ENCODE peak calls at places on chromosomes 7 and 10, in seven cellular contexts. F, I, K, A, Z, P and C are unnamed samples.

GRCh38 chr10:78065616-78066410 is 32.1 kb downstream of the RPS24 start:
- DNase-seq in F (no peak), I (no peak), K (no peak), A (no peak), Z (peak; percentile 72), P (peak; percentile 24), C (no peak)

GRCh38 chr7:271266-272107 is 18.5 kb upstream of the FOXL3 start:
- DNase-seq in F (no peak), I (no peak), K (no peak), A (no peak), Z (no peak), P (no peak), C (no peak)

GRCh38 chr10:61835069-61835908 is 66.2 kb upstream of the ARID5B start:
- DNase-seq in F (peak; percentile 91), I (peak; percentile 87), K (peak; percentile 83), A (peak; percentile 44), Z (no peak), P (peak; percentile 80), C (peak; percentile 6)

GRCh38 chr10:97796651-97797050 is 24.9 kb upstream of the SFRP5 start:
- DNase-seq in F (no peak), I (no peak), K (no peak), A (no peak), Z (no peak), P (no peak), C (no peak)

GRCh38 chr10:110850990-110851389 is 20.7 kb upstream of the PDCD4 start:
- DNase-seq in F (peak; percentile 21), I (no peak), K (no peak), A (no peak), Z (peak; percentile 55), P (no peak), C (no peak)

GRCh38 chr10:14450041-14450491 is 119.3 kb upstream of the FRMD4A start:
- DNase-seq in F (peak; percentile 23), I (peak; percentile 65), K (no peak), A (no peak), Z (no peak), P (no peak), C (no peak)

GRCh38 chr10:129193148-129193547 is 273.9 kb upstream of the MGMT start:
- DNase-seq in F (peak; percentile 5), I (no peak), K (peak; percentile 6), A (no peak), Z (no peak), P (peak; percentile 44), C (no peak)

GRCh38 chr10:72315054-72315453 is 39.7 kb downstream of the DNAJB12 start:
- DNase-seq in F (no peak), I (no peak), K (no peak), A (no peak), Z (no peak), P (no peak), C (no peak)

GRCh38 chr10:102134416-102134815 is 1.6 kb downstream of the PPRC1 start:
- DNase-seq in F (no peak), I (no peak), K (no peak), A (no peak), Z (no peak), P (no peak), C (no peak)

GRCh38 chr10:121096617-121097431 is 245.7 kb downstream of the WDR11 start:
- DNase-seq in F (no peak), I (peak; percentile 38), K (peak; percentile 29), A (peak; percentile 24), Z (peak; percentile 61), P (peak; percentile 6), C (no peak)

GRCh38 chr7:3597243-3597642 is 296.2 kb downstream of the SDK1 start:
- DNase-seq in F (no peak), I (no peak), K (no peak), A (no peak), Z (peak; percentile 85), P (no peak), C (peak; percentile 28)

GRCh38 chr7:13541326-13541725 is 448.1 kb downstream of the ETV1 start:
- DNase-seq in F (no peak), I (no peak), K (peak; percentile 36), A (no peak), Z (no peak), P (no peak), C (no peak)

GRCh38 chr10:5522913-5523560 is 1.7 kb upstream of the CALML3 start:
- DNase-seq in F (no peak), I (no peak), K (no peak), A (no peak), Z (peak; percentile 30), P (no peak), C (no peak)

GRCh38 chr10:3805227-3805790 is 20.3 kb upstream of the KLF6 start:
- DNase-seq in F (peak; percentile 46), I (peak; percentile 93), K (peak; percentile 75), A (no peak), Z (peak; percentile 74), P (peak; percentile 73), C (no peak)

GRCh38 chr10:77874872-77875271 is 51.7 kb downstream of the DLG5 start:
- DNase-seq in F (no peak), I (no peak), K (no peak), A (no peak), Z (no peak), P (no peak), C (no peak)

GRCh38 chr10:125607689-125608290 is 75.2 kb downstream of the TEX36 start:
- DNase-seq in F (no peak), I (no peak), K (no peak), A (no peak), Z (no peak), P (no peak), C (no peak)

GRCh38 chr10:103651783-103652476 is 158.4 kb downstream of the NEURL1 start:
- DNase-seq in F (no peak), I (no peak), K (no peak), A (peak; percentile 58), Z (peak; percentile 69), P (no peak), C (no peak)

GRCh38 chr7:3200504-3200903 is 100.5 kb upstream of the SDK1 start:
- DNase-seq in F (peak; percentile 49), I (peak; percentile 82), K (peak; percentile 71), A (peak; percentile 65), Z (no peak), P (peak; percentile 57), C (no peak)

GRCh38 chr7:18866359-18867036 is 250.9 kb downstream of the TWIST1 start:
- DNase-seq in F (peak; percentile 100), I (peak; percentile 100), K (peak; percentile 100), A (no peak), Z (peak; percentile 62), P (peak; percentile 86), C (no peak)

GRCh38 chr10:126686732-126687693 is 16.5 kb upstream of the C10orf90 start:
- DNase-seq in F (no peak), I (no peak), K (no peak), A (no peak), Z (no peak), P (no peak), C (no peak)

GRCh38 chr7:159038066-159038465 is 106.6 kb downstream of the VIPR2 start:
- DNase-seq in F (no peak), I (no peak), K (no peak), A (no peak), Z (no peak), P (no peak), C (no peak)

GRCh38 chr7:43694399-43694748 is 34.9 kb downstream of the COA1 start:
- DNase-seq in F (peak; percentile 88), I (peak; percentile 82), K (peak; percentile 93), A (peak; percentile 16), Z (no peak), P (no peak), C (no peak)

GRCh38 chr7:89054364-89054763 is 258.8 kb upstream of the TEX47 start:
- DNase-seq in F (no peak), I (no peak), K (no peak), A (no peak), Z (no peak), P (no peak), C (no peak)

GRCh38 chr7:24885305-24885704 is 94.7 kb downstream of the OSBPL3 start:
- DNase-seq in F (no peak), I (no peak), K (no peak), A (no peak), Z (no peak), P (no peak), C (no peak)

GRCh38 chr10:104040382-104040781 is 45.3 kb downstream of the COL17A1 start:
- DNase-seq in F (no peak), I (no peak), K (no peak), A (no peak), Z (no peak), P (no peak), C (no peak)

DNA sequence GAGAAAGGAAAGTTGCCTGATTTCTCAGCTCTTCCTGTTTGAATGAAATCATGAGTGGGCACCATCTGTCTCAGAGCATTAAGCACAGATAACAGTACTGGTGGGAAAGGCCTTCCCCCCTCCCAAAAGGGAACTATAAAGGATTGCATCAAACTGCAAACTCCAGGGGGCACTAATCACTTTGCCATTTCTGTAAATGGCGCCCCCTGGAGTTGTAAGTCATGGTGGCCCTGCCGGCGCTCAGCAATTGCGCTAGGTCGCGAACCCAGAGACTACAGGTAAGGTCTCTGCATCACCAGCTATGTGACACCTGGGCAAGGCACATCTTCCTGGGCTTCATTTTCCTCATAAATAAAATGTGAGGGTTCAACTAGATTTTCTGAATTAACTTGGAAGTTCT is 11.1 kb downstream of the LRRC4 start:
- DNase-seq in F (no peak), I (no peak), K (no peak), A (peak; percentile 35), Z (no peak), P (peak; percentile 52), C (no peak)
- TF ChIP-seq CTCF in F (peak; percentile 17), I (peak; percentile 13), K (peak; percentile 9), A (peak; percentile 49), Z (no peak), P (peak; percentile 60), C (peak; percentile 49)

GRCh38 chr7:52431082-52431815 is 604.2 kb upstream of the POM121L12 start:
- DNase-seq in F (no peak), I (no peak), K (no peak), A (no peak), Z (no peak), P (no peak), C (no peak)
- H3K4me3 ChIP-seq in F (no peak overlapping the region), I (no peak overlapping the region), K (no peak overlapping the region), A (no peak overlapping the region), Z (no peak overlapping the region), P (no peak overlapping the region), C (no peak overlapping the region)

DNA sequence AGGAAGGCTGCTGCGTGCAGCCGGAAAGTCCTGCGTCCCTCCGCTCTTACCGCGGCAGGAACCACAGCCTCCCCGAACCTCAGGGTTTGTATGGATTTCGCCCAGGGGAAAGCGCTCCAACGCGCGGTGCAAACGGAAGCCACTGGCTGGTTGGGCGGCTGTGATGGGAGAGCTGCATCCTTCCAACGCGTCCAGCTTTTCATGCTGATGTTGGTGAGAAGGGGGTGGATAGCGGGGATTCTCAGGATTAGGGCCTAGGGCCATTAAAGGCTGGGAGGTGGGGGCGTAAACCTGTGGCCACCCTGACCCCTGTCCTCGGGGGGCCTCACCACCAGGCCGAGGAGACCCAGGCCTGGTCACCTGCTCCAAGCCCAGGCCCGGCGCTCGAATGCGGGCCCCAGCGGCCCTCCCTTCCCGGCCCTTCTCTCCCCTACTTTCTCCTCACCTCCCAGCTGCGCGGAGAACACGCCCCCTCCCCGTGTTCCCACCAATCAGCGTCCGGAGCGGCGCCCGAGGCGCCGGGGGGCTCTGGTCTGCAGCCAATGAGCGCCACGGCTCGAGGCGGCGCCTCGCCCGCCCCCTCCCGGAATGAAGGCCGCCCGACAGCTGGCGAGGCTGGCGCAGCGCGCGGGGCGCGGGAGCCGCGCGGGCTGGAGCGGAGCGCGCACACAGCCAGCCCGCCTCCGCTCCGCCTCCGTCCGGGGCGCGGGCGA is 458 bp upstream of the NANOS1 start:
- DNase-seq in F (peak; percentile 69), I (peak; percentile 86), K (peak; percentile 81), A (peak; percentile 84), Z (peak; percentile 88), P (peak; percentile 94), C (peak; percentile 90)
- TF ChIP-seq CTCF in F (peak; percentile 11), I (no peak), K (no peak), A (no peak), Z (peak; percentile 28), P (no peak), C (no peak)

GRCh38 chr7:131104611-131105293 is 222.9 kb upstream of the MKLN1 start:
- DNase-seq in F (peak; percentile 42), I (no peak), K (peak; percentile 26), A (no peak), Z (no peak), P (no peak), C (no peak)
- H3K4me3 ChIP-seq in F (peak overlapping the region; percentile 67), I (peak overlapping the region; percentile 58), K (peak overlapping the region; percentile 55), A (peak overlapping the region; percentile 60), Z (peak overlapping the region; percentile 78), P (peak overlapping the region; percentile 71), C (peak overlapping the region; percentile 64)